ENCODE peak calls at places on chromosome 9, in four cellular contexts. I, X, Y and O are unnamed samples.

GRCh38 chr9:114662081-114662989 is 4.7 kb upstream of the TEX53 start:
- DNase-seq in I (peak), X (peak), Y (peak), O (peak)

GRCh38 chr9:125119643-125120286 is 23.6 kb downstream of the SCAI start:
- DNase-seq in I (no peak), X (no peak), Y (no peak), O (no peak)

GRCh38 chr9:117825609-117826347 is 121.6 kb downstream of the TLR4 start:
- DNase-seq in I (peak), X (no peak), Y (no peak), O (no peak)

GRCh38 chr9:5443845-5444244 is 6.1 kb upstream of the PLGRKT start:
- DNase-seq in I (no peak), X (no peak), Y (no peak), O (no peak)

GRCh38 chr9:122219856-122220672 is 8.7 kb downstream of the LHX6 start:
- DNase-seq in I (no peak), X (peak), Y (no peak), O (no peak)

GRCh38 chr9:3330792-3331420 is 194.9 kb downstream of the RFX3 start:
- DNase-seq in I (no peak), X (no peak), Y (no peak), O (no peak)

GRCh38 chr9:87445646-87446045 is 52.0 kb upstream of the DAPK1 start:
- DNase-seq in I (peak), X (peak), Y (no peak), O (no peak)

GRCh38 chr9:129761901-129762359 is 9.1 kb upstream of the PTGES start:
- DNase-seq in I (no peak), X (peak), Y (no peak), O (no peak)

GRCh38 chr9:34365282-34365681 is 11.4 kb downstream of the MYORG start:
- DNase-seq in I (no peak), X (no peak), Y (no peak), O (no peak)

GRCh38 chr9:109248133-109248581 is 72.7 kb downstream of the EPB41L4B start:
- DNase-seq in I (no peak), X (no peak), Y (no peak), O (no peak)

GRCh38 chr9:109652112-109652511 is 127.9 kb upstream of the PALM2AKAP2 start:
- DNase-seq in I (no peak), X (no peak), Y (no peak), O (no peak)

GRCh38 chr9:82320566-82320965 is 332.0 kb downstream of the SPATA31D1 start:
- DNase-seq in I (no peak), X (no peak), Y (no peak), O (no peak)

GRCh38 chr9:38294561-38294960 is 97.9 kb upstream of the ALDH1B1 start:
- DNase-seq in I (no peak), X (no peak), Y (no peak), O (no peak)

GRCh38 chr9:94937214-94937903 is 210.9 kb downstream of the AOPEP start:
- DNase-seq in I (no peak), X (no peak), Y (no peak), O (no peak)

GRCh38 chr9:33159760-33160127 is 7.4 kb downstream of the B4GALT1 start:
- DNase-seq in I (peak), X (no peak), Y (no peak), O (no peak)